ENCODE peak calls at places on chromosomes 6 and 20, in four cellular contexts. L, E, D and R are unnamed samples.
A peak's percentile ranks its signal among the peaks of the same experiment; 100 is the strongest.

GRCh38 chr20:6704132-6704861 is 63.2 kb upstream of the BMP2 start:
- DNase-seq in L (peak; percentile 50), E (no peak), D (peak; percentile 38), R (no peak)

GRCh38 chr6:145704153-145704781 is 31.1 kb downstream of the EPM2A start:
- DNase-seq in L (no peak), E (no peak), D (peak; percentile 50), R (peak; percentile 5)

GRCh38 chr6:12275084-12275483 is 15.1 kb upstream of the EDN1 start:
- DNase-seq in L (no peak), E (peak; percentile 35), D (no peak), R (no peak)

GRCh38 chr20:17648782-17649730 is 33.0 kb downstream of the RRBP1 start:
- DNase-seq in L (peak; percentile 62), E (peak; percentile 12), D (no peak), R (no peak)

GRCh38 chr20:46057856-46058655 is 29.0 kb downstream of the SLC12A5 start:
- DNase-seq in L (no peak), E (no peak), D (peak; percentile 65), R (peak; percentile 34)

GRCh38 chr6:109125504-109125903 is 30.2 kb downstream of the CEP57L1 start:
- DNase-seq in L (no peak), E (no peak), D (no peak), R (no peak)

GRCh38 chr6:6993503-6994237 is 114.1 kb upstream of the RREB1 start:
- DNase-seq in L (no peak), E (no peak), D (no peak), R (no peak)

GRCh38 chr6:15810618-15811017 is 147.8 kb upstream of the DTNBP1 start:
- DNase-seq in L (no peak), E (no peak), D (no peak), R (no peak)

GRCh38 chr20:20181322-20181721 is 129.0 kb downstream of the CFAP61 start:
- DNase-seq in L (no peak), E (no peak), D (no peak), R (no peak)

GRCh38 chr6:151128764-151129370 is 110.9 kb upstream of the AKAP12 start:
- DNase-seq in L (no peak), E (no peak), D (no peak), R (no peak)

GRCh38 chr6:150652848-150653613 is 53.3 kb downstream of the PLEKHG1 start:
- DNase-seq in L (no peak), E (no peak), D (no peak), R (no peak)

GRCh38 chr6:3447005-3447404 is 9.8 kb downstream of the SLC22A23 start:
- DNase-seq in L (no peak), E (no peak), D (no peak), R (no peak)

GRCh38 chr6:32664827-32665362 is 1.6 kb downstream of the HLA-DQB1 start:
- DNase-seq in L (no peak), E (no peak), D (peak; percentile 4), R (no peak)

GRCh38 chr20:20373046-20373706 is 5.3 kb downstream of the INSM1 start:
- DNase-seq in L (no peak), E (no peak), D (peak; percentile 36), R (no peak)

GRCh38 chr6:101080597-101080996 is 199.5 kb upstream of the ASCC3 start:
- DNase-seq in L (peak; percentile 4), E (no peak), D (peak; percentile 65), R (peak; percentile 37)

GRCh38 chr6:149176971-149177667 is 140.4 kb upstream of the TAB2 start:
- DNase-seq in L (no peak), E (no peak), D (no peak), R (no peak)

GRCh38 chr20:45890077-45890996 is 671 bp downstream of the NEURL2 start:
- DNase-seq in L (peak; percentile 35), E (no peak), D (peak; percentile 92), R (no peak)

GRCh38 chr6:56851541-56852248 is 103.2 kb upstream of the BEND6 start:
- DNase-seq in L (peak; percentile 46), E (peak; percentile 28), D (peak; percentile 88), R (peak; percentile 32)

GRCh38 chr6:39426057-39426592 is 103.6 kb upstream of the KCNK16 start:
- DNase-seq in L (peak; percentile 8), E (peak; percentile 27), D (peak; percentile 91), R (no peak)

GRCh38 chr6:136069119-136069518 is 181.0 kb downstream of the MTFR2 start:
- DNase-seq in L (peak; percentile 4), E (no peak), D (peak; percentile 81), R (no peak)

GRCh38 chr6:166862287-166862977 is 93.9 kb downstream of the RNASET2 start:
- DNase-seq in L (peak; percentile 5), E (no peak), D (peak; percentile 5), R (no peak)

GRCh38 chr6:166760288-166760687 is 133.2 kb upstream of the RPS6KA2 start:
- DNase-seq in L (no peak), E (no peak), D (no peak), R (no peak)

GRCh38 chr6:135521431-135521830 is 23.9 kb upstream of the AHI1 start:
- DNase-seq in L (no peak), E (no peak), D (no peak), R (no peak)

GRCh38 chr20:51132286-51132810 is 109.4 kb upstream of the KCNG1 start:
- DNase-seq in L (no peak), E (no peak), D (peak; percentile 27), R (no peak)

GRCh38 chr6:140436023-140436811 is 1061.8 kb upstream of the CITED2 start:
- DNase-seq in L (no peak), E (peak; percentile 12), D (peak; percentile 60), R (no peak)

GRCh38 chr20:300345-300744 is 3.0 kb downstream of the ZCCHC3 start:
- DNase-seq in L (no peak), E (no peak), D (peak; percentile 29), R (no peak)
- H3K4me3 ChIP-seq in L (peak overlapping the region; percentile 75), E (peak overlapping the region; percentile 82), D (peak overlapping the region; percentile 90), R (peak overlapping the region; percentile 99)

DNA sequence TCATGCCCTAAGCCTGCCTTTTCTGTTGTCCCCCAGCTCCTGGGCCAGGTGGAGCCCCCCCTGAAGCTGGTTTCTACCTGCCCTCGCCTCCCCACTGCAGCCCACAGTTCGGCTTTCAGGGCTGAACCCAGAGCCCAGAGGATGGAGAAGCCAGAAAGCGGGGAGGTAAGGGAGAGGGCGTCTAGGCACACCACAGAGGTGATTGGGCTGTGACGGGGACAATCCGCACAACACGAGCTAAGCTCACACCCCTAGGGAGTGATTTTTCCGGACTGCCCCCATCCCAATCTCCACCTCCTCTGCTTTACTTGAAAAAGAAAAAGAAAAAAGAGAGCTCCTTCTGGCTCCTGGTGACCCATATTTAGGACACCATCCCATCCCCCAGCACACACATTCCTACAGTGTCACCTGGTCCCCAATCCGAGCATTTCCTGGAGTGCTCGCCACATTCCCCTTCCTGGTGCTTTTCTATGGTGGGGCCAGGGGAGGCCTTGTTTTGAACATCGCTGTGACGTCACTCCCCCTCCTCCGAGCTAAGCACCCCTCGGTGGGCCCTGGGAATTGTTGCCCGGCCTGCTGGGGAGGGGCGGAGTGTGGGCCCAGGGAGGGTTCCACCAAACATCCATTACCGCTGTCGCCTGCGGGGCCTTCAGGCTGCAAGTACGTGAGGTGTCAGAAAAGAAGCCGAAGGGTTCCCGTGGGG is 3.0 kb upstream of the FOXC1 start:
- DNase-seq in L (no peak), E (peak; percentile 27), D (no peak), R (no peak)
- H3K4me3 ChIP-seq in L (no peak overlapping the region), E (no peak overlapping the region), D (no peak overlapping the region), R (peak overlapping the region; percentile 85)

DNA sequence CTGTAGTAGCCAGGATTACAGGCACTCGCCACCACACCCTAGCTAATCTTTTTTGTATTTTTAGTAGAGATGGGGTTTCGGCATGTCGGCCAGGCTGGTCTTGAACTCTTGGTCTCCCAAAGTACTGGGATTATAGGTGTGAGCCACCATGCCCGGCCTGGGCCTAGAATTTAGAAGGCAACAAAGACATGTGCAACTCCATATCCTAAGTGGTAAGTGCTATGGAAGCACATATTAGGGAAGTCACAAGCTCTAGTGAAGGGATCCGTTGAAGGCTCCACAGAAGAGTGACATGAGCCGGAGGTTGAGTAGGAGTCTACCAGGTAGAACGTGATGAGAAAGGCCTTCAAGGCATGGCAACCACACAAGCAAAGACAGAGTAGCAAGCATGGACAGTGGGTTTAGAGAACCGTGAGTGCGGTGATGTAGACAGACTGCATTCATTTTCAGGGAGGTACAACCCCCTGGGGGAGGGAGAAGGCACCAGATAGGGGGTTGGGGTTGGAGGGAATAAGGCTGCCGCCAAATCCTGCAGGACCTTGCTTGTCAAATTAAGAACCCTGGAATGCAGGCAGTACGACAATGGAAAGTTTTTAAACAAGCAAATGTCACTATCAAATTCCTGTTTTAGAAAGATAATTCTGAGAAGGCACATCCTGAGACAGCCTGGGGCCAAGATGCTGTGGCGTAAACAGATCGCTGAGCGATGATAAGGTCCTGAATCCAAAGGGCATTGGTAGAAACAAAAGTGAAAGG is 50.2 kb downstream of the ARHGAP18 start:
- DNase-seq in L (no peak), E (no peak), D (peak; percentile 81), R (no peak)
- H3K4me3 ChIP-seq in L (no peak overlapping the region), E (no peak overlapping the region), D (no peak overlapping the region), R (no peak overlapping the region)

GRCh38 chr20:11247943-11248475 is 574.2 kb upstream of the JAG1 start:
- DNase-seq in L (no peak), E (no peak), D (no peak), R (no peak)
- H3K4me3 ChIP-seq in L (no peak overlapping the region), E (no peak overlapping the region), D (no peak overlapping the region), R (no peak overlapping the region)

GRCh38 chr20:31476313-31476623 is 1.2 kb downstream of the REM1 start:
- DNase-seq in L (no peak), E (no peak), D (no peak), R (no peak)
- H3K4me3 ChIP-seq in L (no peak overlapping the region), E (no peak overlapping the region), D (no peak overlapping the region), R (no peak overlapping the region)